ENCODE peak calls at places on chromosomes 1 and 21, in six cellular contexts. One of them, this sample, is unnamed.
A peak's percentile ranks its signal among the peaks of the same experiment; 100 is the strongest.

GRCh38 chr1:238108417-238108816 is 217.7 kb upstream of the ZP4 start:
- DNase-seq in activated T-cell treated with anti-CD3 and anti-CD28 coated beads, Interleukin-2, amount 50 U/mL, for 4 hours: no peak
- DNase-seq in GF-D8: no peak
- DNase-seq in neural crest cell: no peak
- DNase-seq in substantia nigra: no peak
- DNase-seq in heart left ventricle: no peak
- DNase-seq in this sample: no peak

GRCh38 chr1:219174672-219175564 is 1.2 kb downstream of the LYPLAL1 start:
- DNase-seq in activated T-cell treated with anti-CD3 and anti-CD28 coated beads, Interleukin-2, amount 50 U/mL, for 4 hours: no peak
- DNase-seq in GF-D8: no peak
- DNase-seq in neural crest cell: no peak
- DNase-seq in substantia nigra: no peak
- DNase-seq in heart left ventricle: peak; percentile 18
- DNase-seq in this sample: peak; percentile 78

GRCh38 chr1:99004270-99005141 is at the start of gene PLPPR5:
- DNase-seq in activated T-cell treated with anti-CD3 and anti-CD28 coated beads, Interleukin-2, amount 50 U/mL, for 4 hours: peak; percentile 10
- DNase-seq in GF-D8: no peak
- DNase-seq in neural crest cell: peak; percentile 30
- DNase-seq in substantia nigra: no peak
- DNase-seq in heart left ventricle: no peak
- DNase-seq in this sample: peak; percentile 59

GRCh38 chr1:14945132-14946010 is 208.2 kb upstream of the TMEM51 start:
- DNase-seq in activated T-cell treated with anti-CD3 and anti-CD28 coated beads, Interleukin-2, amount 50 U/mL, for 4 hours: no peak
- DNase-seq in GF-D8: no peak
- DNase-seq in neural crest cell: no peak
- DNase-seq in substantia nigra: peak; percentile 71
- DNase-seq in heart left ventricle: peak; percentile 61
- DNase-seq in this sample: peak; percentile 92

GRCh38 chr1:93079685-93080141 is 630 bp downstream of the MTF2 start:
- DNase-seq in activated T-cell treated with anti-CD3 and anti-CD28 coated beads, Interleukin-2, amount 50 U/mL, for 4 hours: peak; percentile 7
- DNase-seq in GF-D8: peak; percentile 26
- DNase-seq in neural crest cell: peak; percentile 15
- DNase-seq in substantia nigra: no peak
- DNase-seq in heart left ventricle: peak; percentile 30
- DNase-seq in this sample: peak; percentile 40

GRCh38 chr1:5565726-5566125 is 426.5 kb downstream of the NPHP4 start:
- DNase-seq in activated T-cell treated with anti-CD3 and anti-CD28 coated beads, Interleukin-2, amount 50 U/mL, for 4 hours: no peak
- DNase-seq in GF-D8: no peak
- DNase-seq in neural crest cell: no peak
- DNase-seq in substantia nigra: no peak
- DNase-seq in heart left ventricle: no peak
- DNase-seq in this sample: no peak

GRCh38 chr1:86507935-86508582 is 38.8 kb upstream of the CLCA4 start:
- DNase-seq in activated T-cell treated with anti-CD3 and anti-CD28 coated beads, Interleukin-2, amount 50 U/mL, for 4 hours: no peak
- DNase-seq in GF-D8: no peak
- DNase-seq in neural crest cell: no peak
- DNase-seq in substantia nigra: no peak
- DNase-seq in heart left ventricle: no peak
- DNase-seq in this sample: peak; percentile 63

GRCh38 chr1:119372493-119373086 is 4.0 kb downstream of the HAO2 start:
- DNase-seq in activated T-cell treated with anti-CD3 and anti-CD28 coated beads, Interleukin-2, amount 50 U/mL, for 4 hours: no peak
- DNase-seq in GF-D8: no peak
- DNase-seq in neural crest cell: no peak
- DNase-seq in substantia nigra: no peak
- DNase-seq in heart left ventricle: no peak
- DNase-seq in this sample: peak; percentile 18

GRCh38 chr1:101291562-101292035 is 54.8 kb downstream of the S1PR1 start:
- DNase-seq in activated T-cell treated with anti-CD3 and anti-CD28 coated beads, Interleukin-2, amount 50 U/mL, for 4 hours: no peak
- DNase-seq in GF-D8: peak; percentile 77
- DNase-seq in neural crest cell: no peak
- DNase-seq in substantia nigra: no peak
- DNase-seq in heart left ventricle: no peak
- DNase-seq in this sample: peak; percentile 86

GRCh38 chr21:33557447-33557846 is 14.6 kb downstream of the SON start:
- DNase-seq in activated T-cell treated with anti-CD3 and anti-CD28 coated beads, Interleukin-2, amount 50 U/mL, for 4 hours: no peak
- DNase-seq in GF-D8: no peak
- DNase-seq in neural crest cell: no peak
- DNase-seq in substantia nigra: no peak
- DNase-seq in heart left ventricle: no peak
- DNase-seq in this sample: no peak

GRCh38 chr1:184743062-184743756 is 11.4 kb downstream of the EDEM3 start:
- DNase-seq in activated T-cell treated with anti-CD3 and anti-CD28 coated beads, Interleukin-2, amount 50 U/mL, for 4 hours: no peak
- DNase-seq in GF-D8: no peak
- DNase-seq in neural crest cell: no peak
- DNase-seq in substantia nigra: no peak
- DNase-seq in heart left ventricle: no peak
- DNase-seq in this sample: no peak